ENCODE peak calls at places on chromosomes 7 and 10, in nine cellular contexts. One of them, this sample, is unnamed.

GRCh38 chr10:116770281-116770680 is 27.9 kb upstream of the HSPA12A start:
- DNase-seq in tibial artery: no peak
- DNase-seq in nephron progenitor cell: no peak
- DNase-seq in HFFc6: no peak
- DNase-seq in GM10248: no peak
- DNase-seq in GM12865: no peak
- DNase-seq in neural crest cell: no peak
- DNase-seq in activated B cell treated with CpG ODN at 0.5 μM for 24 hours: no peak
- DNase-seq in MCF 10A: no peak
- DNase-seq in this sample: no peak

GRCh38 chr7:17971392-17971791 is 31.1 kb upstream of the SNX13 start:
- DNase-seq in tibial artery: no peak
- DNase-seq in nephron progenitor cell: no peak
- DNase-seq in HFFc6: no peak
- DNase-seq in GM10248: no peak
- DNase-seq in GM12865: no peak
- DNase-seq in neural crest cell: no peak
- DNase-seq in activated B cell treated with CpG ODN at 0.5 μM for 24 hours: no peak
- DNase-seq in MCF 10A: peak; percentile 4
- DNase-seq in this sample: no peak

GRCh38 chr10:122346326-122346950 is 28.1 kb upstream of the PLEKHA1 start:
- DNase-seq in tibial artery: no peak
- DNase-seq in nephron progenitor cell: no peak
- DNase-seq in HFFc6: no peak
- DNase-seq in GM10248: no peak
- DNase-seq in GM12865: no peak
- DNase-seq in neural crest cell: no peak
- DNase-seq in activated B cell treated with CpG ODN at 0.5 μM for 24 hours: no peak
- DNase-seq in MCF 10A: no peak
- DNase-seq in this sample: no peak

GRCh38 chr7:97126483-97127171 is 9.1 kb downstream of the SDHAF3 start:
- DNase-seq in tibial artery: no peak
- DNase-seq in nephron progenitor cell: peak; percentile 40
- DNase-seq in HFFc6: no peak
- DNase-seq in GM10248: no peak
- DNase-seq in GM12865: no peak
- DNase-seq in neural crest cell: no peak
- DNase-seq in activated B cell treated with CpG ODN at 0.5 μM for 24 hours: no peak
- DNase-seq in MCF 10A: no peak
- DNase-seq in this sample: no peak

GRCh38 chr7:133024604-133025003 is 57.3 kb downstream of the CHCHD3 start:
- DNase-seq in tibial artery: no peak
- DNase-seq in nephron progenitor cell: no peak
- DNase-seq in HFFc6: no peak
- DNase-seq in GM10248: no peak
- DNase-seq in GM12865: no peak
- DNase-seq in neural crest cell: no peak
- DNase-seq in activated B cell treated with CpG ODN at 0.5 μM for 24 hours: no peak
- DNase-seq in MCF 10A: no peak
- DNase-seq in this sample: no peak

GRCh38 chr7:22651534-22652243 is 75.3 kb upstream of the IL6 start:
- DNase-seq in tibial artery: no peak
- DNase-seq in nephron progenitor cell: no peak
- DNase-seq in HFFc6: peak; percentile 79
- DNase-seq in GM10248: no peak
- DNase-seq in GM12865: no peak
- DNase-seq in neural crest cell: no peak
- DNase-seq in activated B cell treated with CpG ODN at 0.5 μM for 24 hours: no peak
- DNase-seq in MCF 10A: peak; percentile 58
- DNase-seq in this sample: no peak

GRCh38 chr7:25009271-25009670 is 29.3 kb upstream of the OSBPL3 start:
- DNase-seq in tibial artery: no peak
- DNase-seq in nephron progenitor cell: no peak
- DNase-seq in HFFc6: peak; percentile 86
- DNase-seq in GM10248: no peak
- DNase-seq in GM12865: no peak
- DNase-seq in neural crest cell: no peak
- DNase-seq in activated B cell treated with CpG ODN at 0.5 μM for 24 hours: no peak
- DNase-seq in MCF 10A: peak; percentile 90
- DNase-seq in this sample: no peak

GRCh38 chr10:100882681-100883321 is 30.0 kb upstream of the SLF2 start:
- DNase-seq in tibial artery: no peak
- DNase-seq in nephron progenitor cell: no peak
- DNase-seq in HFFc6: no peak
- DNase-seq in GM10248: no peak
- DNase-seq in GM12865: no peak
- DNase-seq in neural crest cell: no peak
- DNase-seq in activated B cell treated with CpG ODN at 0.5 μM for 24 hours: no peak
- DNase-seq in MCF 10A: no peak
- DNase-seq in this sample: no peak

GRCh38 chr10:52443419-52444388 is 129.6 kb downstream of the DKK1 start:
- DNase-seq in tibial artery: no peak
- DNase-seq in nephron progenitor cell: no peak
- DNase-seq in HFFc6: peak; percentile 94
- DNase-seq in GM10248: no peak
- DNase-seq in GM12865: no peak
- DNase-seq in neural crest cell: no peak
- DNase-seq in activated B cell treated with CpG ODN at 0.5 μM for 24 hours: no peak
- DNase-seq in MCF 10A: peak; percentile 84
- DNase-seq in this sample: no peak
- TF ChIP-seq CTCF in tibial artery: no peak
- TF ChIP-seq CTCF in nephron progenitor cell: no peak
- TF ChIP-seq CTCF in HFFc6: no peak
- TF ChIP-seq CTCF in GM10248: no peak
- TF ChIP-seq CTCF in GM12865: no peak
- TF ChIP-seq CTCF in neural crest cell: no peak
- TF ChIP-seq CTCF in activated B cell treated with CpG ODN at 0.5 μM for 24 hours: no peak
- TF ChIP-seq CTCF in MCF 10A: no peak
- TF ChIP-seq CTCF in this sample: no peak

GRCh38 chr10:16913266-16913665 is 96.0 kb upstream of the RSU1 start:
- DNase-seq in tibial artery: no peak
- DNase-seq in nephron progenitor cell: no peak
- DNase-seq in HFFc6: no peak
- DNase-seq in GM10248: no peak
- DNase-seq in GM12865: no peak
- DNase-seq in neural crest cell: no peak
- DNase-seq in activated B cell treated with CpG ODN at 0.5 μM for 24 hours: no peak
- DNase-seq in MCF 10A: no peak
- DNase-seq in this sample: no peak

GRCh38 chr10:16910795-16911164 is 93.6 kb upstream of the RSU1 start:
- DNase-seq in tibial artery: no peak
- DNase-seq in nephron progenitor cell: no peak
- DNase-seq in HFFc6: no peak
- DNase-seq in GM10248: no peak
- DNase-seq in GM12865: no peak
- DNase-seq in neural crest cell: no peak
- DNase-seq in activated B cell treated with CpG ODN at 0.5 μM for 24 hours: no peak
- DNase-seq in MCF 10A: no peak
- DNase-seq in this sample: no peak

GRCh38 chr10:16919076-16919972 is 102.1 kb upstream of the RSU1 start:
- DNase-seq in tibial artery: no peak
- DNase-seq in nephron progenitor cell: no peak
- DNase-seq in HFFc6: no peak
- DNase-seq in GM10248: no peak
- DNase-seq in GM12865: no peak
- DNase-seq in neural crest cell: no peak
- DNase-seq in activated B cell treated with CpG ODN at 0.5 μM for 24 hours: no peak
- DNase-seq in MCF 10A: no peak
- DNase-seq in this sample: no peak

GRCh38 chr10:16916496-16916895 is 99.3 kb upstream of the RSU1 start:
- DNase-seq in tibial artery: no peak
- DNase-seq in nephron progenitor cell: no peak
- DNase-seq in HFFc6: no peak
- DNase-seq in GM10248: no peak
- DNase-seq in GM12865: no peak
- DNase-seq in neural crest cell: no peak
- DNase-seq in activated B cell treated with CpG ODN at 0.5 μM for 24 hours: no peak
- DNase-seq in MCF 10A: no peak
- DNase-seq in this sample: no peak

DNA sequence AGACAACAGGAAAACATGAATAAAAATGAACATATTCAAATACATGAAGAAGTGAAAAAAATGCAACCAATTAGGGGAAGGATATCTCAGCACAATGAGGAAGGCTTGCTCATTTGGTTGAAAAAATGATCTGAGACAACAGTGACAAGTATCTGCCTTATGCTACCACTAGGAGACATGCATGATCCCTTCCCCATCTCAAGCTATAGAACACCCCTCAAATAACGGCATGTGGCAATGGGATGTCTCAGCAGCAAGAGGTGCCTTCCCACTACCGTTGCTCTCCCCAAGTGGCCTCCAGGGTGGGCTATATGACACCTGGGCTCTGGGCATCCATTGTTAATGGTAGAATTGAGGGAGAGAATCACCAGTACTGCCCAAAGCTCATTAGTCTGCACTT is 98.1 kb upstream of the RSU1 start:
- DNase-seq in tibial artery: no peak
- DNase-seq in nephron progenitor cell: no peak
- DNase-seq in HFFc6: no peak
- DNase-seq in GM10248: no peak
- DNase-seq in GM12865: no peak
- DNase-seq in neural crest cell: no peak
- DNase-seq in activated B cell treated with CpG ODN at 0.5 μM for 24 hours: no peak
- DNase-seq in MCF 10A: no peak
- DNase-seq in this sample: no peak
- TF ChIP-seq CTCF in tibial artery: no peak
- TF ChIP-seq CTCF in nephron progenitor cell: no peak
- TF ChIP-seq CTCF in HFFc6: peak; percentile 27
- TF ChIP-seq CTCF in GM10248: no peak
- TF ChIP-seq CTCF in GM12865: no peak
- TF ChIP-seq CTCF in neural crest cell: peak; percentile 26
- TF ChIP-seq CTCF in activated B cell treated with CpG ODN at 0.5 μM for 24 hours: no peak
- TF ChIP-seq CTCF in MCF 10A: no peak
- TF ChIP-seq CTCF in this sample: no peak

GRCh38 chr10:77909021-77909754 is 17.4 kb downstream of the DLG5 start:
- DNase-seq in tibial artery: no peak
- DNase-seq in nephron progenitor cell: no peak
- DNase-seq in HFFc6: no peak
- DNase-seq in GM10248: no peak
- DNase-seq in GM12865: no peak
- DNase-seq in neural crest cell: no peak
- DNase-seq in activated B cell treated with CpG ODN at 0.5 μM for 24 hours: no peak
- DNase-seq in MCF 10A: no peak
- DNase-seq in this sample: no peak

GRCh38 chr10:77910524-77911145 is 15.9 kb downstream of the DLG5 start:
- DNase-seq in tibial artery: no peak
- DNase-seq in nephron progenitor cell: no peak
- DNase-seq in HFFc6: no peak
- DNase-seq in GM10248: no peak
- DNase-seq in GM12865: no peak
- DNase-seq in neural crest cell: no peak
- DNase-seq in activated B cell treated with CpG ODN at 0.5 μM for 24 hours: no peak
- DNase-seq in MCF 10A: no peak
- DNase-seq in this sample: no peak

GRCh38 chr10:77906863-77907861 is 19.4 kb downstream of the DLG5 start:
- DNase-seq in tibial artery: no peak
- DNase-seq in nephron progenitor cell: no peak
- DNase-seq in HFFc6: no peak
- DNase-seq in GM10248: no peak
- DNase-seq in GM12865: no peak
- DNase-seq in neural crest cell: no peak
- DNase-seq in activated B cell treated with CpG ODN at 0.5 μM for 24 hours: no peak
- DNase-seq in MCF 10A: no peak
- DNase-seq in this sample: no peak

GRCh38 chr10:77909755-77910375 is 16.7 kb downstream of the DLG5 start:
- DNase-seq in tibial artery: peak; percentile 36
- DNase-seq in nephron progenitor cell: no peak
- DNase-seq in HFFc6: peak; percentile 67
- DNase-seq in GM10248: no peak
- DNase-seq in GM12865: no peak
- DNase-seq in neural crest cell: no peak
- DNase-seq in activated B cell treated with CpG ODN at 0.5 μM for 24 hours: no peak
- DNase-seq in MCF 10A: no peak
- DNase-seq in this sample: no peak

GRCh38 chr10:77907900-77908717 is 18.4 kb downstream of the DLG5 start:
- DNase-seq in tibial artery: no peak
- DNase-seq in nephron progenitor cell: no peak
- DNase-seq in HFFc6: no peak
- DNase-seq in GM10248: no peak
- DNase-seq in GM12865: peak; percentile 46
- DNase-seq in neural crest cell: no peak
- DNase-seq in activated B cell treated with CpG ODN at 0.5 μM for 24 hours: no peak
- DNase-seq in MCF 10A: peak; percentile 68
- DNase-seq in this sample: no peak
- TF ChIP-seq CTCF in tibial artery: no peak
- TF ChIP-seq CTCF in nephron progenitor cell: peak; percentile 27
- TF ChIP-seq CTCF in HFFc6: no peak
- TF ChIP-seq CTCF in GM10248: peak; percentile 29
- TF ChIP-seq CTCF in GM12865: peak; percentile 36
- TF ChIP-seq CTCF in neural crest cell: peak; percentile 33
- TF ChIP-seq CTCF in activated B cell treated with CpG ODN at 0.5 μM for 24 hours: no peak
- TF ChIP-seq CTCF in MCF 10A: peak; percentile 37
- TF ChIP-seq CTCF in this sample: no peak

GRCh38 chr7:47763063-47763974 is 181.4 kb upstream of the TNS3 start:
- DNase-seq in tibial artery: no peak
- DNase-seq in nephron progenitor cell: peak; percentile 57
- DNase-seq in HFFc6: peak; percentile 85
- DNase-seq in GM10248: no peak
- DNase-seq in GM12865: no peak
- DNase-seq in neural crest cell: no peak
- DNase-seq in activated B cell treated with CpG ODN at 0.5 μM for 24 hours: no peak
- DNase-seq in MCF 10A: peak; percentile 58
- DNase-seq in this sample: no peak

GRCh38 chr7:47759056-47759706 is 177.3 kb upstream of the TNS3 start:
- DNase-seq in tibial artery: no peak
- DNase-seq in nephron progenitor cell: no peak
- DNase-seq in HFFc6: no peak
- DNase-seq in GM10248: no peak
- DNase-seq in GM12865: no peak
- DNase-seq in neural crest cell: no peak
- DNase-seq in activated B cell treated with CpG ODN at 0.5 μM for 24 hours: no peak
- DNase-seq in MCF 10A: peak; percentile 48
- DNase-seq in this sample: no peak

GRCh38 chr7:47764746-47765145 is 182.8 kb upstream of the TNS3 start:
- DNase-seq in tibial artery: no peak
- DNase-seq in nephron progenitor cell: no peak
- DNase-seq in HFFc6: no peak
- DNase-seq in GM10248: no peak
- DNase-seq in GM12865: no peak
- DNase-seq in neural crest cell: no peak
- DNase-seq in activated B cell treated with CpG ODN at 0.5 μM for 24 hours: no peak
- DNase-seq in MCF 10A: no peak
- DNase-seq in this sample: no peak

GRCh38 chr7:47762746-47763062 is 180.8 kb upstream of the TNS3 start:
- DNase-seq in tibial artery: no peak
- DNase-seq in nephron progenitor cell: no peak
- DNase-seq in HFFc6: no peak
- DNase-seq in GM10248: no peak
- DNase-seq in GM12865: no peak
- DNase-seq in neural crest cell: no peak
- DNase-seq in activated B cell treated with CpG ODN at 0.5 μM for 24 hours: no peak
- DNase-seq in MCF 10A: no peak
- DNase-seq in this sample: no peak

DNA sequence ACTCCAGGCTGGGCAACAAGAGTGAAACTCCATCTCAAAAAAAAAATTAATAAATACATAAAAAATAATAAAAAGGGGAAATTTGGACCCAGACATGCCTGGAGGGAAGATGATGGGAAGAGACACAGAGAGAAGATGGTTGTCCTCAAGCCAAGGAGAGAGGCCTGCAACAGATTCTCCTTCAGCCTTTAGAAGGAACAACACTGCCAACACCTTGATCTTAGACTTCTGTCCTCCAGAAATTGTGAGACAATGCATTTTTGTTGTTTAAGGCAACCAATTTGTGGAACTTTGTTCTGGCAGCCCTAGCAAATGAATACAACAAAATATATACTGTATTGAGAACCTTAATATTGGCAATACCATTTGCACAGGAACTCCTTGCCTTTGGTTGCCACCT is 180.3 kb upstream of the TNS3 start:
- DNase-seq in tibial artery: no peak
- DNase-seq in nephron progenitor cell: no peak
- DNase-seq in HFFc6: no peak
- DNase-seq in GM10248: no peak
- DNase-seq in GM12865: no peak
- DNase-seq in neural crest cell: no peak
- DNase-seq in activated B cell treated with CpG ODN at 0.5 μM for 24 hours: no peak
- DNase-seq in MCF 10A: no peak
- DNase-seq in this sample: no peak
- TF ChIP-seq CTCF in tibial artery: no peak
- TF ChIP-seq CTCF in nephron progenitor cell: no peak
- TF ChIP-seq CTCF in HFFc6: no peak
- TF ChIP-seq CTCF in GM10248: no peak
- TF ChIP-seq CTCF in GM12865: no peak
- TF ChIP-seq CTCF in neural crest cell: no peak
- TF ChIP-seq CTCF in activated B cell treated with CpG ODN at 0.5 μM for 24 hours: no peak
- TF ChIP-seq CTCF in MCF 10A: no peak
- TF ChIP-seq CTCF in this sample: no peak